ENCODE peak calls at places on chromosomes 12 and 14, in ten cellular contexts. One of them, this sample, is unnamed.

GRCh38 chr12:132836803-132837331 is 8.2 kb upstream of the GOLGA3 start:
- DNase-seq in AG09309: no peak
- DNase-seq in A549: no peak
- DNase-seq in Peyer's patch: no peak
- DNase-seq in fibroblast of lung: no peak
- DNase-seq in K562: no peak
- DNase-seq in breast epithelium: no peak
- DNase-seq in GM23338: no peak
- DNase-seq in thoracic aorta: no peak
- DNase-seq in HFFc6: no peak
- DNase-seq in this sample: no peak

GRCh38 chr12:55707841-55708694 is at the start of gene ITGA7:
- DNase-seq in AG09309: no peak
- DNase-seq in A549: peak
- DNase-seq in Peyer's patch: peak
- DNase-seq in fibroblast of lung: no peak
- DNase-seq in K562: peak
- DNase-seq in breast epithelium: no peak
- DNase-seq in GM23338: peak
- DNase-seq in thoracic aorta: no peak
- DNase-seq in HFFc6: no peak
- DNase-seq in this sample: no peak

GRCh38 chr12:56021882-56022497 is 1.1 kb downstream of the IKZF4 start:
- DNase-seq in AG09309: no peak
- DNase-seq in A549: no peak
- DNase-seq in Peyer's patch: no peak
- DNase-seq in fibroblast of lung: peak
- DNase-seq in K562: no peak
- DNase-seq in breast epithelium: no peak
- DNase-seq in GM23338: no peak
- DNase-seq in thoracic aorta: no peak
- DNase-seq in HFFc6: no peak
- DNase-seq in this sample: no peak

GRCh38 chr12:107955966-107956643 is 173.0 kb upstream of the WSCD2 start:
- DNase-seq in AG09309: no peak
- DNase-seq in A549: no peak
- DNase-seq in Peyer's patch: no peak
- DNase-seq in fibroblast of lung: no peak
- DNase-seq in K562: no peak
- DNase-seq in breast epithelium: no peak
- DNase-seq in GM23338: no peak
- DNase-seq in thoracic aorta: no peak
- DNase-seq in HFFc6: no peak
- DNase-seq in this sample: no peak

GRCh38 chr12:119594772-119595445 is 1.3 kb downstream of the TMEM233 start:
- DNase-seq in AG09309: no peak
- DNase-seq in A549: no peak
- DNase-seq in Peyer's patch: no peak
- DNase-seq in fibroblast of lung: no peak
- DNase-seq in K562: no peak
- DNase-seq in breast epithelium: no peak
- DNase-seq in GM23338: peak
- DNase-seq in thoracic aorta: no peak
- DNase-seq in HFFc6: no peak
- DNase-seq in this sample: no peak

GRCh38 chr14:78254911-78255431 is 84.8 kb downstream of the NRXN3 start:
- DNase-seq in AG09309: no peak
- DNase-seq in A549: no peak
- DNase-seq in Peyer's patch: no peak
- DNase-seq in fibroblast of lung: no peak
- DNase-seq in K562: no peak
- DNase-seq in breast epithelium: no peak
- DNase-seq in GM23338: no peak
- DNase-seq in thoracic aorta: no peak
- DNase-seq in HFFc6: peak
- DNase-seq in this sample: no peak

GRCh38 chr12:78562358-78563205 is 302.0 kb upstream of the SYT1 start:
- DNase-seq in AG09309: no peak
- DNase-seq in A549: no peak
- DNase-seq in Peyer's patch: no peak
- DNase-seq in fibroblast of lung: peak
- DNase-seq in K562: no peak
- DNase-seq in breast epithelium: no peak
- DNase-seq in GM23338: peak
- DNase-seq in thoracic aorta: no peak
- DNase-seq in HFFc6: peak
- DNase-seq in this sample: no peak

GRCh38 chr14:37197421-37198272 is at the start of gene MIPOL1:
- DNase-seq in AG09309: peak
- DNase-seq in A549: peak
- DNase-seq in Peyer's patch: peak
- DNase-seq in fibroblast of lung: peak
- DNase-seq in K562: peak
- DNase-seq in breast epithelium: peak
- DNase-seq in GM23338: peak
- DNase-seq in thoracic aorta: peak
- DNase-seq in HFFc6: peak
- DNase-seq in this sample: peak

GRCh38 chr12:53743277-53744129 is 8.3 kb downstream of the CISTR start:
- DNase-seq in AG09309: no peak
- DNase-seq in A549: peak
- DNase-seq in Peyer's patch: peak
- DNase-seq in fibroblast of lung: peak
- DNase-seq in K562: peak
- DNase-seq in breast epithelium: no peak
- DNase-seq in GM23338: peak
- DNase-seq in thoracic aorta: no peak
- DNase-seq in HFFc6: no peak
- DNase-seq in this sample: no peak

GRCh38 chr12:27614866-27615265 is 81.4 kb upstream of the REP15 start:
- DNase-seq in AG09309: no peak
- DNase-seq in A549: no peak
- DNase-seq in Peyer's patch: no peak
- DNase-seq in fibroblast of lung: no peak
- DNase-seq in K562: no peak
- DNase-seq in breast epithelium: no peak
- DNase-seq in GM23338: no peak
- DNase-seq in thoracic aorta: no peak
- DNase-seq in HFFc6: no peak
- DNase-seq in this sample: no peak

GRCh38 chr14:29240046-29240445 is 473.5 kb downstream of the FOXG1 start:
- DNase-seq in AG09309: peak
- DNase-seq in A549: no peak
- DNase-seq in Peyer's patch: no peak
- DNase-seq in fibroblast of lung: peak
- DNase-seq in K562: no peak
- DNase-seq in breast epithelium: no peak
- DNase-seq in GM23338: no peak
- DNase-seq in thoracic aorta: no peak
- DNase-seq in HFFc6: peak
- DNase-seq in this sample: no peak

GRCh38 chr14:56482306-56482705 is 97.3 kb upstream of the TMEM260 start:
- DNase-seq in AG09309: no peak
- DNase-seq in A549: peak
- DNase-seq in Peyer's patch: no peak
- DNase-seq in fibroblast of lung: peak
- DNase-seq in K562: peak
- DNase-seq in breast epithelium: no peak
- DNase-seq in GM23338: peak
- DNase-seq in thoracic aorta: no peak
- DNase-seq in HFFc6: no peak
- DNase-seq in this sample: no peak
- TF ChIP-seq CTCF in AG09309: peak
- TF ChIP-seq CTCF in A549: peak
- TF ChIP-seq CTCF in Peyer's patch: no peak
- TF ChIP-seq CTCF in fibroblast of lung: peak
- TF ChIP-seq CTCF in K562: peak
- TF ChIP-seq CTCF in breast epithelium: no peak
- TF ChIP-seq CTCF in GM23338: peak
- TF ChIP-seq CTCF in thoracic aorta: no peak
- TF ChIP-seq CTCF in HFFc6: peak
- TF ChIP-seq CTCF in this sample: no peak

GRCh38 chr12:109518820-109519665 is 41.6 kb downstream of the UBE3B start:
- DNase-seq in AG09309: peak
- DNase-seq in A549: peak
- DNase-seq in Peyer's patch: peak
- DNase-seq in fibroblast of lung: peak
- DNase-seq in K562: peak
- DNase-seq in breast epithelium: no peak
- DNase-seq in GM23338: peak
- DNase-seq in thoracic aorta: no peak
- DNase-seq in HFFc6: peak
- DNase-seq in this sample: peak
- TF ChIP-seq CTCF in AG09309: peak
- TF ChIP-seq CTCF in A549: peak
- TF ChIP-seq CTCF in Peyer's patch: peak
- TF ChIP-seq CTCF in fibroblast of lung: peak
- TF ChIP-seq CTCF in K562: peak
- TF ChIP-seq CTCF in breast epithelium: no peak
- TF ChIP-seq CTCF in GM23338: peak
- TF ChIP-seq CTCF in thoracic aorta: peak
- TF ChIP-seq CTCF in HFFc6: peak
- TF ChIP-seq CTCF in this sample: peak

GRCh38 chr14:104680056-104680805 is 9.2 kb upstream of the INF2 start:
- DNase-seq in AG09309: peak
- DNase-seq in A549: peak
- DNase-seq in Peyer's patch: peak
- DNase-seq in fibroblast of lung: peak
- DNase-seq in K562: peak
- DNase-seq in breast epithelium: no peak
- DNase-seq in GM23338: no peak
- DNase-seq in thoracic aorta: no peak
- DNase-seq in HFFc6: peak
- DNase-seq in this sample: no peak

GRCh38 chr14:104681689-104682074 is 7.7 kb upstream of the INF2 start:
- DNase-seq in AG09309: peak
- DNase-seq in A549: peak
- DNase-seq in Peyer's patch: peak
- DNase-seq in fibroblast of lung: peak
- DNase-seq in K562: no peak
- DNase-seq in breast epithelium: peak
- DNase-seq in GM23338: peak
- DNase-seq in thoracic aorta: peak
- DNase-seq in HFFc6: peak
- DNase-seq in this sample: peak

GRCh38 chr14:104678901-104679705 is 10.3 kb upstream of the INF2 start:
- DNase-seq in AG09309: no peak
- DNase-seq in A549: no peak
- DNase-seq in Peyer's patch: no peak
- DNase-seq in fibroblast of lung: no peak
- DNase-seq in K562: no peak
- DNase-seq in breast epithelium: no peak
- DNase-seq in GM23338: no peak
- DNase-seq in thoracic aorta: no peak
- DNase-seq in HFFc6: no peak
- DNase-seq in this sample: no peak

GRCh38 chr14:104682107-104682593 is 7.3 kb upstream of the INF2 start:
- DNase-seq in AG09309: no peak
- DNase-seq in A549: peak
- DNase-seq in Peyer's patch: no peak
- DNase-seq in fibroblast of lung: no peak
- DNase-seq in K562: no peak
- DNase-seq in breast epithelium: no peak
- DNase-seq in GM23338: peak
- DNase-seq in thoracic aorta: no peak
- DNase-seq in HFFc6: no peak
- DNase-seq in this sample: no peak

DNA sequence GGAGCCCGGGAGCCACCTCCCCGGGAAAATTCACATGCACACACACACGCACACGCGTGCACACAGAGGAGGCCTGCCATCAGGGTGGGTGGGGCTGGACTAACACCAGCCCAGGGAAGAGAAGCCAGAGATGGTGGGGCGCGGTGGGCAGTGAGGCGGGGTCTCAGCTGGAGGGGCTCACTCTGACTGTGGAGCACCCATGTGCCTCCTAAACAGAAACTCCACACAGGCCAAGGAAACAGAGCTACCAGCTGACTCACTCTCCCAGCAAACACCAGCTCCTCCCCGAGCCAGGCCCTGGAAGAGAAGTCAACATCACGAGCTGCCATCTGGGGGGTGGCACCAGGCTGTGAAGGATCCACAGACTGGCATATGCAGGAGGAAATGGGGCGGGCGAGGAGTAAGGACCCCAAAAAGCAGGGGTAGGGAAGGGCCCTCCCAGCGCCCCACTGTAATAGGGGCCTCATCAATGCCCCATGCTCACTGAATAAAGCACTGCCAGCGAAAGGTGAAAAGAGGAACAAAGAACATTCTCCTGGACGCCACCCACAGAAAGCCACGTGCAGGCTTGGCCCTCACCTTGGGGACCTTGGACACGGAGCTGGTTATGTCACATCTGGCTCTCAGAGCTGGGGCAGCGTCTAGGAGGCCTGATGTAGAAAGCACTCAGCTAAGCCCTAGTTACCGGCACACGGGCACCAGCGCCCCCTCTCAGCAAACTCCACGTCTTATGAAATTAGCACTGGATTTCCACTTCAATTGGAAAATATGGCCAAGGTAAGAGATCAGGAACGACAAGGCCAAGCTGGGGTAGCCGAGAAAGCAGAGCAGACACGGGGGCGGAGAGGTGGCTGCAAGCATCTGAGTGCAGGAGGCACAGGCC is 8.4 kb upstream of the INF2 start:
- DNase-seq in AG09309: peak
- DNase-seq in A549: peak
- DNase-seq in Peyer's patch: peak
- DNase-seq in fibroblast of lung: peak
- DNase-seq in K562: no peak
- DNase-seq in breast epithelium: peak
- DNase-seq in GM23338: no peak
- DNase-seq in thoracic aorta: peak
- DNase-seq in HFFc6: peak
- DNase-seq in this sample: no peak
- TF ChIP-seq CTCF in AG09309: peak
- TF ChIP-seq CTCF in A549: peak
- TF ChIP-seq CTCF in Peyer's patch: peak
- TF ChIP-seq CTCF in fibroblast of lung: peak
- TF ChIP-seq CTCF in K562: no peak
- TF ChIP-seq CTCF in breast epithelium: no peak
- TF ChIP-seq CTCF in GM23338: peak
- TF ChIP-seq CTCF in thoracic aorta: no peak
- TF ChIP-seq CTCF in HFFc6: peak
- TF ChIP-seq CTCF in this sample: peak

GRCh38 chr12:31705651-31706050 is 23.2 kb downstream of the AMN1 start:
- DNase-seq in AG09309: no peak
- DNase-seq in A549: no peak
- DNase-seq in Peyer's patch: no peak
- DNase-seq in fibroblast of lung: no peak
- DNase-seq in K562: no peak
- DNase-seq in breast epithelium: no peak
- DNase-seq in GM23338: no peak
- DNase-seq in thoracic aorta: no peak
- DNase-seq in HFFc6: no peak
- DNase-seq in this sample: no peak

DNA sequence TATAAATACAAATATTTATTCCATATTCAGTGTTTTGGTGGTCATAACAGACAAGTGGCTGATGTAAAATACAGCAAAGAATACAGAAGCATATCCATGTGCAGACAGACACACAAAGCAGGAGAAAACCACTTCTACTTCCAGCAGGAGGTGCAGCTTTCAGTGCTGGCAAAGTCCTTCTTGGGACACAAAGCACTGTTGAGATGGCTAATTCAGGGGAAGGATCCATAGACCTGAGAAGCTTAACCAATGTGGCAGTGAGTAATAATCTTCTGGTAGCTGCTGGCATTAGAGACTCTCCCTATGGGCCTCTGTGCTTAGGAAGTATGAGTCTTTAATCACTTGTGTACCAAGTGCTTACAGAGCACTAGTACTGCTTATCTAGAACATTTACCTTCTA is 26.8 kb downstream of the AMN1 start:
- DNase-seq in AG09309: no peak
- DNase-seq in A549: no peak
- DNase-seq in Peyer's patch: no peak
- DNase-seq in fibroblast of lung: peak
- DNase-seq in K562: no peak
- DNase-seq in breast epithelium: no peak
- DNase-seq in GM23338: peak
- DNase-seq in thoracic aorta: no peak
- DNase-seq in HFFc6: peak
- DNase-seq in this sample: no peak
- TF ChIP-seq CTCF in AG09309: peak
- TF ChIP-seq CTCF in A549: peak
- TF ChIP-seq CTCF in Peyer's patch: no peak
- TF ChIP-seq CTCF in fibroblast of lung: no peak
- TF ChIP-seq CTCF in K562: no peak
- TF ChIP-seq CTCF in breast epithelium: no peak
- TF ChIP-seq CTCF in GM23338: peak
- TF ChIP-seq CTCF in thoracic aorta: no peak
- TF ChIP-seq CTCF in HFFc6: peak
- TF ChIP-seq CTCF in this sample: no peak

This sample was measured in AG09319.